ENCODE peak calls at places on chromosomes 5 and 9, in five cellular contexts. H, Y, V, E and X are unnamed samples.

GRCh38 chr5:170275376-170275994 is 22.1 kb downstream of the LCP2 start:
- DNase-seq in H (no peak), Y (no peak), V (no peak), E (no peak), X (no peak)

GRCh38 chr9:89750117-89750551 is 145.3 kb downstream of the GADD45G start:
- DNase-seq in H (no peak), Y (no peak), V (peak), E (no peak), X (peak)

GRCh38 chr9:91026266-91026665 is 224.6 kb downstream of the SYK start:
- DNase-seq in H (no peak), Y (no peak), V (no peak), E (no peak), X (no peak)

GRCh38 chr9:79776581-79776980 is 204.8 kb downstream of the TLE4 start:
- DNase-seq in H (no peak), Y (no peak), V (no peak), E (no peak), X (no peak)

GRCh38 chr5:154394328-154394727 is 51.5 kb upstream of the SAP30L start:
- DNase-seq in H (no peak), Y (no peak), V (no peak), E (no peak), X (no peak)

GRCh38 chr9:98575379-98576346 is 133.1 kb downstream of the GABBR2 start:
- DNase-seq in H (no peak), Y (no peak), V (no peak), E (no peak), X (no peak)

GRCh38 chr9:92720807-92721535 is 43.7 kb downstream of the BICD2 start:
- DNase-seq in H (no peak), Y (no peak), V (no peak), E (no peak), X (no peak)

GRCh38 chr5:42721484-42721883 is 35.1 kb upstream of the CCDC152 start:
- DNase-seq in H (no peak), Y (no peak), V (no peak), E (no peak), X (no peak)

GRCh38 chr5:68290260-68290674 is 74.7 kb downstream of the PIK3R1 start:
- DNase-seq in H (no peak), Y (peak), V (no peak), E (peak), X (no peak)

GRCh38 chr9:132798817-132799790 is 79.0 kb downstream of the AK8 start:
- DNase-seq in H (no peak), Y (no peak), V (no peak), E (no peak), X (no peak)

GRCh38 chr5:142320427-142320732 is 4.4 kb downstream of the SPRY4 start:
- DNase-seq in H (no peak), Y (no peak), V (no peak), E (no peak), X (no peak)

GRCh38 chr9:124331580-124331979 is 73.8 kb downstream of the NEK6 start:
- DNase-seq in H (no peak), Y (no peak), V (no peak), E (no peak), X (no peak)
- H3K27ac ChIP-seq in H (no peak), Y (no peak), V (no peak), E (no peak), X (no peak)

DNA sequence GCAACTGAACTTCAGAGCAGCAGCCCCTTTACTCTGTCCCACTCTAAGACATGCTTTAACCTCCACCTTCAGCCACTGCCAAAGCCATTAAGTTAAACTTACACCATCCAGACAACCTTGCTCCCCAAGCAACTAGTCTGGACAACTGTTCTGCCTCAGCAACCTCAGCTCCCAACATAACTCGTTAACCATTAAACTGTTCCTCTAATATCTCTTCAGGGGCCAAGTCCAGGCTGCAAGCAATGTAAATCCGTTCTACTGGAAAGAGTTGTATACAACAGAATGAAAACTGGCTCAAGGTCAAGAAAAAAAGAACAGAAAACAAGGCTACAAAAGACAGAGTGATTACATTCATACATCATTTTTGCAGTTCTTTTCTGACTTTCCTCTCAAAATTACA is 131.7 kb upstream of the TARS1 start:
- DNase-seq in H (no peak), Y (no peak), V (no peak), E (no peak), X (no peak)
- H3K27ac ChIP-seq in H (no peak), Y (peak), V (no peak), E (no peak), X (no peak)

GRCh38 chr9:73154760-73155159 is 3.1 kb downstream of the ANXA1 start:
- DNase-seq in H (no peak), Y (no peak), V (no peak), E (no peak), X (no peak)

GRCh38 chr9:73152953-73153352 is 1.3 kb downstream of the ANXA1 start:
- DNase-seq in H (no peak), Y (no peak), V (no peak), E (no peak), X (no peak)

GRCh38 chr9:73154271-73154670 is 2.6 kb downstream of the ANXA1 start:
- DNase-seq in H (no peak), Y (no peak), V (no peak), E (no peak), X (no peak)

GRCh38 chr9:73152445-73152844 is 780 bp downstream of the ANXA1 start:
- DNase-seq in H (no peak), Y (no peak), V (no peak), E (no peak), X (no peak)

DNA sequence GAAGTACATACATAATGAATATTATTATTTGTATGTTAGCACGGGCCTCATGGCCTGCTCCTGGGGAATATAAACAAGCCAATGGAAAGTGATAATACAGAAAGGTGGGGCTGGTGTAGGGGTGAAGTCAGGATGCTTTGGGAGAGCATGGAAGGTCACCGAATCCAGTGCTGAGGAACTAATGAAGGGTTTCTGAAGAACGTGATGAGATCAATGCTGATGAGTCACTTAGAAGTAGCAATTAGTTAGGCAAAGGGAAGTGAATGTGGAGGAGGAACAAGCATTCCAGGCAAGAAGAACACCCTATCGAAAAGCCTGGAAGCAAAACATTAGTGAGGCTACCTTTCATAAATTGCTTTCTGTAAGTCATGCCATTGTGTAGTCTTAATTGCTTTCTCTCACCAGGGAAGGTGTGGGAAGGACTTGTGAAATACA is 2.1 kb downstream of the ANXA1 start:
- DNase-seq in H (no peak), Y (no peak), V (no peak), E (no peak), X (no peak)
- H3K27ac ChIP-seq in H (peak), Y (peak), V (no peak), E (no peak), X (no peak)

DNA sequence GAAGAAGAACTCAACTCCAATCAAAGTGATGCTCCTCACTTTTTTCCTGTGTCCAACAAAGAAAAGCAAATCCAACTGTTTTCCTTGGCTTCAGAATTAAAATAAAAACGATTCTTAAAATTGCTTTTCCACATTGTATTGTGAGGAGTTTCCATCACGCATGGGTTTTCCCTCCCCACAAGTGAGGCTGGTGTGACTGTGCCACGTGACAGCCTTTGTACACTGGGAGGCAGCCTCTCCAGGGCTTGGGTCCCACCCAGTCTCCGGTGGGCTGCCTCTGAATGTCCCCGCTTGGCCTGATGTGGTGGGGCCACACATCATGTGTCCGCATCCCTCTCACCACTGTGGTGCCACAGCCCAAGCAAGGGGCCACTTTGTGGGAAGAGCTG is 8.9 kb downstream of the ANGPTL2 start:
- DNase-seq in H (no peak), Y (no peak), V (no peak), E (no peak), X (no peak)
- H3K27ac ChIP-seq in H (no peak), Y (peak), V (no peak), E (no peak), X (peak)

GRCh38 chr5:73280821-73281746 is 108.1 kb downstream of the TMEM174 start:
- DNase-seq in H (no peak), Y (no peak), V (no peak), E (peak), X (no peak)

GRCh38 chr5:73282923-73283322 is 109.9 kb downstream of the TMEM174 start:
- DNase-seq in H (no peak), Y (no peak), V (no peak), E (peak), X (no peak)

GRCh38 chr5:73278693-73279092 is 105.7 kb downstream of the TMEM174 start:
- DNase-seq in H (no peak), Y (no peak), V (no peak), E (peak), X (no peak)

GRCh38 chr5:73282383-73282782 is 109.4 kb downstream of the TMEM174 start:
- DNase-seq in H (no peak), Y (no peak), V (no peak), E (no peak), X (no peak)

GRCh38 chr5:73280386-73280785 is 107.4 kb downstream of the TMEM174 start:
- DNase-seq in H (no peak), Y (peak), V (no peak), E (no peak), X (no peak)
- H3K27ac ChIP-seq in H (no peak), Y (no peak), V (no peak), E (peak), X (no peak)

DNA sequence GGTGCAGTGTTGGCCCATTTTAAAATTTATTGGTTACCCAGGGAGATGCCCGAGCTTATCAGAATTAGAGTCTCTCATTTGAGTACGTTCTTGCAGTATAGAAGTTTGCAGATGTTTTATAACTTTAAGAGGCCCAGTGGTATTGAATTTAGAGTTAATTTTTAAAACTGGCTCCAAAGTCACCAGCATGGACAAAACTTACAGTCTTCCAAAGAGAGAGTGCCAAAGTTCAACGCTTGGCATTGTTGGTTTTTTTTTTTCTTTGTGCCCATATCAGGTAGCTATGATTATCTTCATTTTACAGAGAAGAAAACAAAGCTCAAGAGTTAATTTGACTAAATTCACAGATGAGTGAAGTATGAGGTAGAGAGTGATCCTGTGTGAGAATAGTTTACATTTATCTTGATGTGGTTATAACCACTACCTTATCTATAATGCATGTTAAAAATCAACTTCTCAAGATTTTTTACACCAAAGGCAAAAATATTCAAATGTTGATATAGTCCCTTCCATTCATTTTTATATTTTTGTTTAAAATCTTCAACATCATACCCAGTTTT is 273.7 kb upstream of the DMRT1 start:
- DNase-seq in H (no peak), Y (no peak), V (no peak), E (no peak), X (no peak)
- H3K27ac ChIP-seq in H (no peak), Y (no peak), V (peak), E (peak), X (no peak)